ENCODE peak calls at places on chromosomes 2 and 18, in four cellular contexts. Z is activated CD8-positive, alpha-beta T cell treated with anti-CD3 and anti-CD28 coated beads for 36 hours; M is WTC11; W is AG04449. R is an unnamed sample.

GRCh38 chr2:25386662-25387478 is 45.1 kb upstream of the DNMT3A start:
- DNase-seq in Z (no peak), M (no peak), W (no peak), R (no peak)

GRCh38 chr2:207240649-207241048 is 74.9 kb upstream of the KLF7 start:
- DNase-seq in Z (peak), M (no peak), W (no peak), R (no peak)

GRCh38 chr2:170505631-170506270 is 209.4 kb upstream of the SP5 start:
- DNase-seq in Z (peak), M (no peak), W (no peak), R (no peak)

GRCh38 chr2:107402330-107402729 is 424.4 kb upstream of the RGPD4 start:
- DNase-seq in Z (no peak), M (no peak), W (no peak), R (no peak)

GRCh38 chr18:62500174-62500573 is 22.7 kb upstream of the ZCCHC2 start:
- DNase-seq in Z (no peak), M (no peak), W (no peak), R (no peak)

GRCh38 chr2:238220274-238220891 is 16.9 kb upstream of the ILKAP start:
- DNase-seq in Z (no peak), M (no peak), W (no peak), R (no peak)

GRCh38 chr2:120945832-120946231 is 210.2 kb downstream of the GLI2 start:
- DNase-seq in Z (no peak), M (no peak), W (no peak), R (no peak)

GRCh38 chr2:61257446-61257845 is 95.5 kb downstream of the C2orf74 start:
- DNase-seq in Z (no peak), M (no peak), W (no peak), R (no peak)

GRCh38 chr2:100601661-100602060 is 38.9 kb downstream of the PDCL3 start:
- DNase-seq in Z (no peak), M (no peak), W (no peak), R (no peak)

GRCh38 chr2:108637304-108637669 is 82.0 kb upstream of the RANBP2 start:
- DNase-seq in Z (no peak), M (no peak), W (peak), R (peak)

GRCh38 chr2:73963385-73964120 is 21.2 kb upstream of the TET3 start:
- DNase-seq in Z (peak), M (no peak), W (no peak), R (no peak)

GRCh38 chr2:109715302-109715937 is 78.7 kb upstream of the RGPD5 start:
- DNase-seq in Z (no peak), M (peak), W (no peak), R (no peak)

GRCh38 chr2:72921866-72922265 is 4.5 kb downstream of the EMX1 start:
- DNase-seq in Z (no peak), M (no peak), W (no peak), R (no peak)

GRCh38 chr2:160077912-160078585 is 15.6 kb upstream of the PLA2R1 start:
- DNase-seq in Z (no peak), M (no peak), W (no peak), R (no peak)

GRCh38 chr2:186575302-186575701 is 14.6 kb upstream of the ITGAV start:
- DNase-seq in Z (no peak), M (no peak), W (peak), R (peak)

GRCh38 chr18:12726774-12727550 is 24.1 kb downstream of the PSMG2 start:
- DNase-seq in Z (peak), M (peak), W (no peak), R (no peak)
- TF ChIP-seq CTCF in Z (peak), M (peak), W (peak), R (peak)

DNA sequence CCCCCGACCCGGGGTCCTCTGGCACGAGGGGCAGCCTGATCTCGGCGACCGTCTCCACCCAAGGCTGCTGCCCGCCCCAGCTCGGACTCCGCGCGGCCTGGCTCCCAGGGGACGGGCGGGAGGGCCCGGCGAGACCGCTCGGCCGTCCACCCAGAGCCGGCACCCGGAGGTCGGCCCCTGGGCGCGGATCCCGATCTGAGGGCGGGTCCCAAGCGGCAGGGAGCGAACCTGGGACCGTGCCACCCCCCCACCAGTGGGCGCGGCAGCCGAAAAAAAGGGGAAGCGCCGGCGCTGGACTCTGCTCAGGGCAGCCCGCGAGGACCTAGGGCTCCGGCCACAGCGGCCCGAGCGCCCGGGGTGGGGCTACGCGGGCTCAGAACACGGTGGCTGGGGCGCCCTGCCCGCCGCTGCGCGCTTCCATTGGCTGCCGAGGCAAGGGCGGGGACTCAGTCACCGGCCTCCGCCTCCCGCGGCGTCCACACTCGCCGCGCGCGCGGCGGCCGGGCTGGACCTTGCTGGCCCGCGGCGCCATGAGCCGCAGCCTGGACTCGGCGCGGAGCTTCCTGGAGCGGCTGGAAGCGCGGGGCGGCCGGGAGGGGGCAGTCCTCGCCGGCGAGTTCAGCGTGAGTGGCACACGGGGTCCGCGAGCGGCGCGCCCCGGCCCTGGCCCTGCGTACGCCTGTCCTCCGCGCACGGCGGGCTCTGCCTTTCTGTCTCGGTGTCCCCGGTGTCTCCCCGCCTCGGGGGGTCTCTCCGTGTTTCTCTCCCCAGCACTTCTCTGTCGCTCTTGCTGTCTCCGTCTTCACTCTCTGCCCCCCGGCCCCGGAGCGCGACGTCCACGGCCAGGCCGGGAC is at the start of gene PTPN18:
- DNase-seq in Z (peak), M (peak), W (no peak), R (peak)
- TF ChIP-seq CTCF in Z (peak), M (no peak), W (peak), R (peak)

DNA sequence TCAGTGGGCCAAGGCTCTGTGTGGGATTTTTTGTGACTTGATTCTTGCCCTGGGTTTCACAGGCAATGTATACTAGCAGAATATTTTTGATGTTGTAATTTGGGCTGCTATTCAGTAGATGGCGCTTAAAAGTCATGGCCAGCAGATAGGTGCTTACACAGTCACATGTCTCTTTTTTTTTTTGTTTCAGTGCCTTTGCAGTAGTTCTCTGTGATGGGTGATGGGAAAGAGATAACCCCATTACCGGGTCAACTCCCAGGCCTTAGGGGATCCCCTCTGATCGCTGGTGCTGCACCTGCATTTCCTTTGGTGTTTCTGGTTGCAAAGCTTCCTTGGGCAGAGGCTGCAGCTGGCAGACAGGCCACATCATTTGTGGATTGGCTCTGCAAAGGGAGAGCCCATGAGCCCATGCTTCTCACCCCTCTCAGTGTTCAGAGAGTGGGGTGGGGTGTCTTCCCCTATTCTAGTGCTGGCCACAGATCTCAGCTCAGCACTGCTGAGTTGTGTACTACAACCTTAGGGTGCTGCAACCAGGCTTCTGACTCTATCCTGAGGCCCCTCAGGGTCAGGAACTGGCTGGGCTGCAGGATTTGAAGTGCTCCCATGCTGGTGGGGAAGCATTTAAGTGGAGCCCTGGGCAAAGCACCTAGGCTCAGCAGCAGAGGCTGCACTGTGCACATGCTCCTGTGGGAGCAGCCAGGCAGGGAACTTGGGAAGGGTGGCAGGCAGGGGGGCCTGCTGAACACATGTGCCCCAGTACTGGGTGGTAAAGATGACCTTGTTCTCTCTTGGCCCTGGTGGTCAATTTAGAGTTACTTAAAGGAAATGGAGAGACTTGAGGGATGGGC is 219.8 kb upstream of the SPHKAP start:
- DNase-seq in Z (no peak), M (no peak), W (no peak), R (no peak)
- TF ChIP-seq CTCF in Z (no peak), M (no peak), W (no peak), R (no peak)

GRCh38 chr18:36652503-36652902 is 176.3 kb downstream of the TPGS2 start:
- DNase-seq in Z (no peak), M (no peak), W (no peak), R (no peak)
- TF ChIP-seq CTCF in Z (no peak), M (no peak), W (no peak), R (no peak)

GRCh38 chr2:48601349-48601748 is 16.3 kb upstream of the GTF2A1L start:
- DNase-seq in Z (peak), M (peak), W (no peak), R (no peak)
- TF ChIP-seq CTCF in Z (no peak), M (peak), W (peak), R (peak)

DNA sequence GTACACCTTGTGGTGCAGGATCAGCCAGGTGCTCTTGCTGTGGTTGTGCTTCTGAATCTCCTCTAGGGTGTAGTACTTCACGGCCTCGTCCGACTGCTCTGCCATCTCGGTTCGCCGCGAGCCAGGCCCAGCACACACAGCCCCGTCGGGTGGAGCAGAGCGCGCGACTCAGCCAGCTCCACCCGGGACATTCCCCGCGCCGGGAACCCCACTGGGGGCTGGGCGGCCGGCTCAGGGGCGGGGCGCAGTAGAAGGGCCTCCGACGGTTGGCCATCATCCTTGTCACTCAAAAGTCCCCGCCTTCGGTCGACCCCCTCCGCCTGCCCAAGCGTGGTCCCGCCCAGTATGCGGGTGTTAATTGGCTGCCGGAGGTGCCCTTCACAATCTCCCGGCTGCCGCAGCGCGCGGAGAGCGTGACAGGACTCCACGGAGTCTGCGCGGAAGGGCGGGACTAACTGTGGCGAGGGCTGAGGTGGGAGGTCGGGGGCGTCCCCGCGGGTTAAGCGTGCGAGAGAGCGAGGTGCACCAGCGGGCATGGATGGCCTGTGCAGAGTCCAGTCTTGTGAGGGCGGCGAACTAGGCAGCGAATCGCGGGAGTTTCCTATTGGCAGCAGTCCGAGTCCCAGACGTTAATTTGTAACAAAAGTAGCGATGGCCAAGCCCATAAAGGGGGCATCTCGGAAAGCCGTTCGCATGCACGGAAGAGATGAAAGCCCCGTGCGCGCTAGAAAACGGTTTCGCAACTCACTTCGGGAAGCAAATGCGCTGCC is at the start of gene CYB5A:
- DNase-seq in Z (peak), M (peak), W (peak), R (peak)
- TF ChIP-seq CTCF in Z (peak), M (no peak), W (no peak), R (peak)

DNA sequence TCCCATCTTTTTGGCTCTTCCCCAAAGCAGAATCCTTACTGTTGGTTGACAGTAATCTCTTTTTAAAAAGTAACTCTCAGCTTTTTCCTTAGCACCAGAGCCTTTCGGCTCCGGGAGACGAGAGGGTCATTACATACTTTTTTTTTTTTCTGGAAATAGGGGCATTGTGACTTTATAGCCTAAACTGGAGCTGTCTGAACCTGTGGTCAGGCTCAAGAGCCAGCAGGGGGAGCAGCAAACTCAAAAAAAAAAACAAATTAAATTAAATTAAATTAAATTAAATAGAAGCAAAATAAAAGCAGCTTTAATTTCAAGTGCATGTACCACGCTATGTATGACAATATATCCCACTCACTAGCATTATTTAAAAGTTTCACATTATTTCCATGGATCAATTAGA is 156.6 kb downstream of the DTNA start:
- DNase-seq in Z (no peak), M (no peak), W (no peak), R (no peak)
- TF ChIP-seq CTCF in Z (peak), M (no peak), W (peak), R (peak)

R was measured in AG09309.